ENCODE peak calls at places on chromosomes 4 and X, in ten cellular contexts. F is GM23338, O is GM20000, N is GM12865, B is WERI-Rb-1, H is neural crest cell, Z is H9, R is body of pancreas, A is pancreas, K is astrocyte. I is an unnamed sample.

GRCh38 chr4:82851902-82852750 is 38.8 kb downstream of the SEC31A start:
- DNase-seq in A (no peak), N (peak), B (no peak), O (peak), R (no peak), Z (no peak), K (peak), H (no peak), F (peak), I (no peak)

GRCh38 chr4:7487998-7488671 is 53.4 kb upstream of the PSAPL1 start:
- DNase-seq in Z (peak), N (no peak), K (no peak), F (no peak), H (no peak), R (no peak), O (no peak), B (no peak), A (no peak), I (no peak)

GRCh38 chrX:132367314-132367713 is 121.5 kb downstream of the MBNL3 start:
- DNase-seq in F (peak), A (no peak), R (no peak), H (no peak), B (no peak), K (no peak), O (no peak), Z (no peak), N (no peak), I (no peak)

GRCh38 chr4:138951764-138952163 is 63.8 kb upstream of the NOCT start:
- DNase-seq in F (no peak), Z (no peak), N (no peak), B (no peak), K (no peak), O (no peak), R (no peak), A (no peak), H (no peak), I (no peak)

GRCh38 chrX:72712094-72712755 is 1.9 kb downstream of the PHKA1 start:
- DNase-seq in N (no peak), O (no peak), K (no peak), F (no peak), R (no peak), A (no peak), H (no peak), Z (no peak), B (no peak), I (no peak)

GRCh38 chr4:141711211-141711610 is 74.8 kb downstream of the IL15 start:
- DNase-seq in R (no peak), N (peak), A (no peak), Z (no peak), B (no peak), H (no peak), O (no peak), F (peak), K (peak), I (no peak)

GRCh38 chr4:57110635-57111546 is 706 bp upstream of the IGFBP7 start:
- DNase-seq in B (peak), F (peak), O (peak), K (peak), N (peak), R (peak), A (no peak), Z (peak), H (peak), I (no peak)

GRCh38 chr4:52076731-52077130 is 25.6 kb downstream of the SPATA18 start:
- DNase-seq in O (no peak), R (peak), K (no peak), N (no peak), Z (peak), B (peak), A (no peak), H (peak), F (peak), I (no peak)

GRCh38 chr4:80767944-80768343 is 262.6 kb upstream of the BMP3 start:
- DNase-seq in H (no peak), B (no peak), K (peak), Z (no peak), O (no peak), F (no peak), R (no peak), A (no peak), N (no peak), I (no peak)

GRCh38 chrX:10039821-10040793 is 72.9 kb downstream of the CLDN34 start:
- DNase-seq in O (no peak), N (no peak), H (no peak), Z (no peak), K (no peak), F (no peak), A (no peak), R (no peak), B (no peak), I (no peak)

GRCh38 chr4:86319390-86319789 is 40.5 kb downstream of the MAPK10 start:
- DNase-seq in N (peak), B (no peak), K (no peak), H (no peak), A (no peak), Z (no peak), R (no peak), F (no peak), O (no peak), I (no peak)

GRCh38 chrX:49243166-49243565 is 7.9 kb downstream of the CCDC22 start:
- DNase-seq in B (no peak), R (no peak), H (no peak), F (no peak), A (no peak), N (no peak), K (no peak), Z (no peak), O (no peak), I (no peak)

GRCh38 chr4:85681194-85681803 is 206.3 kb downstream of the ARHGAP24 start:
- DNase-seq in F (no peak), O (no peak), R (peak), Z (no peak), B (no peak), H (no peak), A (no peak), K (peak), N (peak), I (no peak)

GRCh38 chrX:87392369-87392768 is 125.2 kb upstream of the KLHL4 start:
- DNase-seq in K (no peak), H (no peak), R (no peak), B (no peak), A (no peak), O (no peak), Z (no peak), N (no peak), F (no peak), I (no peak)

GRCh38 chr4:90069151-90069550 is 58.0 kb upstream of the CCSER1 start:
- DNase-seq in K (peak), F (no peak), A (no peak), B (no peak), O (no peak), H (no peak), R (no peak), N (no peak), Z (no peak), I (no peak)

GRCh38 chr4:124636793-124637192 is 75.7 kb downstream of the ANKRD50 start:
- DNase-seq in Z (peak), O (no peak), H (no peak), N (no peak), K (peak), F (peak), A (no peak), R (no peak), B (no peak), I (no peak)

GRCh38 chrX:103376118-103376978 is at the start of gene BEX3:
- DNase-seq in O (no peak), B (peak), R (peak), A (peak), Z (peak), F (peak), H (peak), K (peak), N (peak), I (no peak)

GRCh38 chr4:157204634-157205244 is 15.8 kb upstream of the GRIA2 start:
- DNase-seq in B (peak), O (peak), R (peak), N (peak), F (peak), K (no peak), Z (peak), A (peak), H (peak), I (no peak)

GRCh38 chr4:101141230-101141629 is 206.1 kb downstream of the PPP3CA start:
- DNase-seq in O (no peak), B (no peak), K (no peak), F (no peak), H (no peak), Z (no peak), R (no peak), N (peak), A (no peak), I (no peak)

GRCh38 chrX:23756165-23756564 is 13.1 kb upstream of the ACOT9 start:
- DNase-seq in F (peak), K (peak), N (peak), O (peak), R (peak), Z (peak), H (peak), B (peak), A (peak), I (no peak)

GRCh38 chrX:17595456-17596035 is 141.7 kb upstream of the SCML1 start:
- DNase-seq in F (no peak), N (peak), B (no peak), O (no peak), R (no peak), H (no peak), K (peak), A (no peak), Z (no peak), I (no peak)

GRCh38 chr4:24574256-24574655 is 10.1 kb downstream of the DHX15 start:
- DNase-seq in B (no peak), R (no peak), Z (no peak), K (no peak), H (no peak), N (no peak), A (no peak), O (no peak), F (no peak), I (no peak)
- TF ChIP-seq CTCF in B (no peak), R (no peak), Z (no peak), K (no peak), H (no peak), N (no peak), A (no peak), O (no peak), F (no peak), I (no peak)

GRCh38 chr4:3572363-3572762 is 40.1 kb upstream of the LRPAP1 start:
- DNase-seq in K (no peak), F (peak), B (peak), H (no peak), A (no peak), Z (peak), N (no peak), O (no peak), R (no peak), I (no peak)
- TF ChIP-seq CTCF in K (no peak), F (peak), B (peak), H (no peak), A (no peak), Z (peak), N (no peak), O (no peak), R (no peak), I (no peak)

DNA sequence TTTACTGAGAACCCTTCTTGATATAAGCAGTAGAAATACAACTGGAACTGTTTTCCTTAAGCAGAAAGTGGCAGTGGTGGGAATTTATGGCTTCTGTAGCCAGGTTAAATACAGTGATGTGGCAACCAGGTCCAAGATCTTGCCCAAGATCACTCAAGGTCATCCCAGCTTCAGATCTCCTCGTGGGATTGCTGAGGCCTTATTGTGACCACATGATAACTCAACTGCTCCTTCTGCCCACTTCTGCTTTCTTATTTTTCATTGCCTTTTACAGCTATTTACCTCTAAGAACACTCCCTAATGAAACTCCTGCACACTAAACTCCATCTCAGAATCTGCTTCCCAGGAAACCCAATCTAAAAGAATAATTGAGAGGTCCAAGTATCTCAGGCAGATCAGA is 12.4 kb upstream of the CYBB start:
- DNase-seq in H (no peak), B (no peak), F (no peak), A (no peak), O (no peak), R (no peak), Z (no peak), K (no peak), N (no peak), I (no peak)
- TF ChIP-seq CTCF in H (no peak), B (no peak), F (no peak), A (no peak), O (no peak), R (no peak), Z (no peak), K (no peak), N (no peak), I (no peak)

GRCh38 chrX:151753313-151754041 is 18.9 kb downstream of the CNGA2 start:
- DNase-seq in A (peak), N (peak), O (peak), B (peak), H (peak), K (peak), F (peak), R (peak), Z (peak), I (no peak)
- TF ChIP-seq CTCF in A (peak), N (peak), O (peak), B (peak), H (peak), K (peak), F (peak), R (peak), Z (peak), I (peak)

DNA sequence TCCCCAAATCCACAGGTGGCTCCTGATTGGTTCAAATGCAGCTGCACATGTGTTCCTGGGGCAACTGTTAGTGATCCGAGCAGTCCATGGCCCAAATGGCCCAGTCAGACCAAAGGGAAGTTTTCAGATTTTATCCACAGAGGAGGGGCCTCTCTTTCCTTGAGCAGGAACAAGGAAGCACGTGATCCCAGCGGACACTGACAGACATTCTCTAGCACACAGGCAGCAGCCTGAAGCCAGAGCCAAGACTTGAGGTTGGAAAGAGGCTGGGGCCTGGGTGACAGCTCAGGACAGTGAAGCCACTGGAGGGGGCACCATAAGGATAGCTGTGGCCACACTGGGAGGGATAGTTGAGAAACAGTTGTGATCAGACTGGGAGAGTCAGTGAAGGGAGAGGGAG is 3.5 kb upstream of the ZFP92 start:
- DNase-seq in N (no peak), A (no peak), Z (no peak), K (no peak), B (no peak), R (no peak), F (no peak), O (no peak), H (no peak), I (no peak)
- TF ChIP-seq CTCF in N (no peak), A (no peak), Z (no peak), K (no peak), B (no peak), R (no peak), F (no peak), O (no peak), H (no peak), I (no peak)

GRCh38 chrX:112641449-112641848 is 38.3 kb downstream of the LHFPL1 start:
- DNase-seq in F (no peak), B (no peak), R (no peak), K (no peak), O (peak), H (no peak), A (no peak), N (peak), Z (no peak), I (no peak)

GRCh38 chrX:112645774-112646173 is 34.0 kb downstream of the LHFPL1 start:
- DNase-seq in K (no peak), O (peak), B (no peak), R (no peak), N (peak), F (no peak), H (no peak), Z (no peak), A (no peak), I (no peak)

GRCh38 chrX:112644713-112645112 is 35.0 kb downstream of the LHFPL1 start:
- DNase-seq in O (no peak), R (no peak), A (no peak), Z (no peak), F (no peak), K (no peak), B (no peak), H (no peak), N (no peak), I (no peak)

GRCh38 chrX:112643721-112644120 is 36.0 kb downstream of the LHFPL1 start:
- DNase-seq in B (no peak), Z (no peak), R (no peak), F (no peak), O (no peak), N (peak), H (no peak), A (no peak), K (no peak), I (no peak)

GRCh38 chrX:112642349-112642748 is 37.4 kb downstream of the LHFPL1 start:
- DNase-seq in R (peak), A (no peak), N (peak), H (peak), Z (peak), O (peak), B (peak), K (peak), F (peak), I (no peak)
- TF ChIP-seq CTCF in R (peak), A (peak), N (peak), H (peak), Z (peak), O (no peak), B (peak), K (peak), F (peak), I (peak)

DNA sequence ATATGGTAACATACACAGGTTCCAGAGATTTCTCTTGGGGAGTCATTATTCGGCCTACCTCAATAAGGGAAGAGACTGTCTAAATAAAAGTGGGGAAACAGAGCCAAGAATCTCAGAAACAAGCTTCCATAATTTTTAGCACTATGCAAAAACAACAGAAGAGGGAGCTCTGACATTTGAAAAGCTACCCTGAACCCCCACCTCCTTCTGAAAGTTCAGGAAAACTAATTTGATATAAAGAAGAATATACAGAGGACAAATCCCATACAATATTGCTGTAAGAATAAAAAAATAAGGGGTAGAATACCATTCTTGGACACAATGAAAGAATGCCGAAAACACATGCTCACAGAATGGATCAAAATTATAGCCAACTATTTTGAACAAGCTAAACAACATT is 14.3 kb upstream of the ZNF41 start:
- DNase-seq in F (no peak), K (no peak), A (no peak), H (no peak), N (no peak), R (no peak), B (no peak), O (no peak), Z (no peak), I (no peak)
- TF ChIP-seq CTCF in F (peak), K (peak), A (no peak), H (peak), N (peak), R (no peak), B (peak), O (no peak), Z (peak), I (peak)

GRCh38 chr4:20423420-20423819 is 171.7 kb downstream of the SLIT2 start:
- DNase-seq in H (no peak), A (no peak), F (no peak), Z (no peak), B (no peak), N (no peak), R (no peak), K (no peak), O (no peak), I (no peak)
- TF ChIP-seq CTCF in H (peak), A (no peak), F (no peak), Z (no peak), B (no peak), N (no peak), R (no peak), K (no peak), O (no peak), I (no peak)